ENCODE peak calls at places on chromosomes 12 and 14, in eight cellular contexts. K is fibroblast of mammary gland, O is A549, I is bronchial epithelial cell, A is GM13977, R is HFF-Myc, D is endothelial cell, J is hepatocyte. C is an unnamed sample.

GRCh38 chr12:53424626-53425514 is 1.2 kb downstream of the AMHR2 start:
- DNase-seq in R (no peak), J (peak; percentile 75), A (no peak), I (no peak), K (no peak), D (no peak), O (no peak), C (peak; percentile 88)

GRCh38 chr12:132190012-132190755 is 45.9 kb downstream of the NOC4L start:
- DNase-seq in O (peak; percentile 39), R (no peak), D (peak; percentile 51), A (peak; percentile 65), I (no peak), J (peak; percentile 54), K (no peak), C (no peak)

GRCh38 chr14:64536488-64537245 is 3.9 kb upstream of the HSPA2 start:
- DNase-seq in O (no peak), J (no peak), K (peak; percentile 21), A (no peak), R (no peak), D (no peak), I (no peak), C (no peak)

GRCh38 chr14:92425101-92425500 is 88.5 kb upstream of the RIN3 start:
- DNase-seq in A (no peak), O (no peak), I (peak; percentile 73), D (no peak), R (no peak), J (no peak), K (peak; percentile 79), C (no peak)

GRCh38 chr12:24698972-24699371 is 249.9 kb downstream of the BCAT1 start:
- DNase-seq in R (no peak), I (no peak), D (no peak), J (no peak), O (no peak), K (no peak), A (no peak), C (no peak)

GRCh38 chr12:33265900-33266299 is 173.7 kb downstream of the SYT10 start:
- DNase-seq in J (no peak), I (no peak), K (no peak), R (no peak), D (no peak), A (no peak), O (no peak), C (no peak)

GRCh38 chr12:63940295-63940997 is 95.9 kb downstream of the SRGAP1 start:
- DNase-seq in I (no peak), A (no peak), O (no peak), K (no peak), R (no peak), J (no peak), D (peak; percentile 40), C (peak; percentile 46)

GRCh38 chr14:105060751-105061427 is 4.3 kb downstream of the GPR132 start:
- DNase-seq in J (peak; percentile 25), I (no peak), K (no peak), R (no peak), O (no peak), D (no peak), A (no peak), C (no peak)

GRCh38 chr12:770474-770873 is 18.1 kb downstream of the WNK1 start:
- DNase-seq in D (no peak), I (no peak), K (no peak), R (no peak), J (no peak), A (no peak), O (no peak), C (no peak)

GRCh38 chr12:26762185-26762584 is 70.8 kb downstream of the ITPR2 start:
- DNase-seq in R (no peak), O (no peak), A (no peak), D (no peak), I (no peak), K (no peak), J (no peak), C (no peak)

GRCh38 chr14:64174922-64175782 is 119.0 kb downstream of the ESR2 start:
- DNase-seq in O (no peak), A (no peak), J (no peak), D (no peak), R (no peak), I (no peak), K (no peak), C (no peak)

GRCh38 chr14:26401170-26401968 is 196.5 kb downstream of the NOVA1 start:
- DNase-seq in I (no peak), O (no peak), R (no peak), K (no peak), A (no peak), D (no peak), J (peak; percentile 70), C (no peak)

GRCh38 chr12:108980831-108981618 is 39.8 kb downstream of the SVOP start:
- DNase-seq in K (peak; percentile 33), A (no peak), I (no peak), J (no peak), D (no peak), R (no peak), O (no peak), C (no peak)

GRCh38 chr12:10940389-10940788 is 1.3 kb upstream of the TAS2R14 start:
- DNase-seq in R (peak; percentile 4), J (no peak), I (peak; percentile 98), K (peak; percentile 69), D (no peak), O (peak; percentile 4), A (no peak), C (no peak)

GRCh38 chr12:124543591-124544310 is 23.7 kb downstream of the NCOR2 start:
- DNase-seq in O (no peak), J (no peak), I (no peak), R (no peak), K (peak; percentile 60), A (no peak), D (no peak), C (no peak)

GRCh38 chr14:95291859-95292542 is 27.7 kb downstream of the CLMN start:
- DNase-seq in I (peak; percentile 85), K (peak; percentile 96), D (no peak), O (no peak), A (no peak), J (no peak), R (peak; percentile 3), C (peak; percentile 65)

GRCh38 chr12:91636721-91637120 is 454.1 kb upstream of the DCN start:
- DNase-seq in O (no peak), A (no peak), K (no peak), I (no peak), R (no peak), J (no peak), D (no peak), C (no peak)

GRCh38 chr14:34620115-34620514 is 9.8 kb downstream of the SNX6 start:
- DNase-seq in J (no peak), D (no peak), O (no peak), K (no peak), R (no peak), A (no peak), I (no peak), C (no peak)

GRCh38 chr12:132775502-132776233 is 14.0 kb upstream of the ANKLE2 start:
- DNase-seq in R (no peak), I (no peak), A (no peak), D (no peak), O (no peak), K (no peak), J (no peak), C (no peak)

GRCh38 chr12:115852054-115852453 is 425.4 kb downstream of the MED13L start:
- DNase-seq in R (no peak), K (no peak), J (no peak), A (no peak), I (no peak), O (no peak), D (no peak), C (no peak)

GRCh38 chr12:115859231-115859630 is 418.3 kb downstream of the MED13L start:
- DNase-seq in O (no peak), J (no peak), K (no peak), D (no peak), I (no peak), R (no peak), A (no peak), C (no peak)

GRCh38 chr12:115857923-115858322 is 419.6 kb downstream of the MED13L start:
- DNase-seq in J (no peak), A (no peak), I (no peak), K (no peak), R (no peak), O (no peak), D (no peak), C (no peak)

GRCh38 chr12:115860619-115861018 is 416.9 kb downstream of the MED13L start:
- DNase-seq in J (no peak), D (no peak), R (no peak), I (no peak), K (no peak), O (no peak), A (no peak), C (no peak)

GRCh38 chr12:115857160-115857920 is 420.2 kb downstream of the MED13L start:
- DNase-seq in R (no peak), I (no peak), O (no peak), K (no peak), J (no peak), D (no peak), A (no peak), C (no peak)
- TF ChIP-seq CTCF in R (peak; percentile 24), I (no peak), O (no peak), K (peak; percentile 15), J (no peak), D (no peak), A (no peak), C (no peak)

GRCh38 chr12:122064034-122064777 is 14.3 kb upstream of the MLXIP start:
- DNase-seq in I (peak; percentile 76), J (peak; percentile 89), O (peak; percentile 89), K (peak; percentile 98), A (peak; percentile 69), R (peak; percentile 91), D (peak; percentile 69), C (peak; percentile 91)
- TF ChIP-seq CTCF in I (peak; percentile 25), J (peak; percentile 34), O (peak; percentile 18), K (peak; percentile 57), A (no peak), R (peak; percentile 73), D (no peak), C (peak; percentile 4)

DNA sequence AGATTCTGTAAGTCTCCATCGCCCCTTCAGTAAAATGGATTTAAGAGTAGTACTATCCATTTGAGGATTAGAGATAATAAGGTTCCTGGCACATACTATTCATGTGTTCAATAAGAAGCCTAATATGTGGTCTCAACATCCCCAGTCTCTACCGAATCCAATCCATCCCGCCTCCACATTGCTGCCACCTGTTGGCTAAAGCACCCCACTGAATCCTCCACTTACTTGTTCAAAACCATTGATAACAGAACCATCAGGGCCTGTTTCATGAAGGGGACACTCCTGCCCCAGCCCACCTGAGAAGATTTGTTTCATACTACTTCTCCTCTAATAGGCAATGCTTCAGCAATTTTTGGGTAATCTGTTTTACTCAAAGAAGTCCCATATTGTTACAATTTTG is 147.5 kb downstream of the SLC2A13 start:
- DNase-seq in D (peak; percentile 9), R (no peak), J (no peak), I (no peak), A (no peak), K (no peak), O (no peak), C (no peak)
- TF ChIP-seq CTCF in D (no peak), R (peak; percentile 22), J (no peak), I (peak; percentile 36), A (peak; percentile 28), K (peak; percentile 23), O (peak; percentile 26), C (no peak)

DNA sequence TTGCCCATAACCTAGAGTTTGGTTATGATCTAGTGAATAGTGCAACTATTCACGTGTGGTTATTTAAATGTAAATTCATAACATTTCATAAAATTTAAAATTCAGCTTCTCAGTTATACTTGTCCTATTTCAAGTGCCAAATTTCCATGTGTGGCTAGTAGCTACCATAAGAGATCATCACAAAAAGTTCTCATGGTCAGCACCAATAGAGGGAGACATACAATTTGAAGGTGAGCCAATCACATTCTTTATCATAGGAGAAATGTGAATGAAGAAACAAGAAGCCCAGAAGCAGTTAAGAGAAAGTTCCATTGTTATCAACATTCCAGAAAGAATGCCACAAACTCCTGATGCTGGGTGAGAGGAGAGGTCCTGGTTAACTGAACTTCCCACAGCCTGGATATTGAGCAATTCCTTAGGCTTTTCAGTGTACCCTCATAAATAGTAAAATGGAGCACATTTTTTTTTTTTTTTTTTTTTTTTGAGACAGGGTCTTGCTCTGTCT is 892.9 kb upstream of the USP15 start:
- DNase-seq in O (no peak), K (no peak), A (no peak), R (no peak), D (no peak), I (peak; percentile 18), J (no peak), C (no peak)
- TF ChIP-seq CTCF in O (no peak), K (no peak), A (no peak), R (no peak), D (no peak), I (no peak), J (no peak), C (no peak)

C was measured in testis.